ENCODE peak calls at places on chromosomes 5 and 9, in seven cellular contexts. A is fibroblast of mammary gland, J is AG09309, U is RWPE1, N is psoas muscle, B is Caco-2, L is neural crest cell. F is an unnamed sample.
A peak's percentile ranks its signal among the peaks of the same experiment; 100 is the strongest.

GRCh38 chr5:116576043-116576713 is 1.6 kb upstream of the SEMA6A start:
- DNase-seq in A (peak; percentile 50), J (peak; percentile 2), U (peak; percentile 66), N (peak; percentile 54), B (peak; percentile 43), L (peak; percentile 81), F (no peak)

GRCh38 chr9:93129286-93129685 is 4.8 kb downstream of the NINJ1 start:
- DNase-seq in A (no peak), J (no peak), U (no peak), N (no peak), B (no peak), L (no peak), F (no peak)

GRCh38 chr9:124399999-124400940 is 15.0 kb downstream of the PSMB7 start:
- DNase-seq in A (no peak), J (no peak), U (no peak), N (no peak), B (no peak), L (no peak), F (no peak)

GRCh38 chr5:115321309-115321708 is 24.9 kb upstream of the CCDC112 start:
- DNase-seq in A (peak; percentile 59), J (no peak), U (peak; percentile 52), N (no peak), B (no peak), L (no peak), F (no peak)

GRCh38 chr9:118929317-118929716 is 439.9 kb downstream of the BRINP1 start:
- DNase-seq in A (peak; percentile 85), J (peak; percentile 14), U (no peak), N (no peak), B (no peak), L (no peak), F (no peak)

GRCh38 chr9:122931851-122932199 is 513 bp upstream of the ZBTB26 start:
- DNase-seq in A (peak; percentile 28), J (no peak), U (no peak), N (no peak), B (no peak), L (no peak), F (no peak)

GRCh38 chr9:95284152-95284551 is 33.4 kb downstream of the FANCC start:
- DNase-seq in A (peak; percentile 78), J (peak; percentile 20), U (no peak), N (no peak), B (no peak), L (no peak), F (peak; percentile 77)

GRCh38 chr5:74632947-74633356 is 7.6 kb downstream of the ENC1 start:
- DNase-seq in A (peak; percentile 81), J (no peak), U (peak; percentile 81), N (no peak), B (peak; percentile 62), L (no peak), F (peak; percentile 26)

GRCh38 chr5:117682416-117682815 is 1107.8 kb upstream of the SEMA6A start:
- DNase-seq in A (no peak), J (no peak), U (no peak), N (no peak), B (no peak), L (no peak), F (no peak)

GRCh38 chr5:10702911-10703491 is 58.0 kb downstream of the DAP start:
- DNase-seq in A (peak; percentile 54), J (no peak), U (peak; percentile 71), N (no peak), B (no peak), L (no peak), F (no peak)

GRCh38 chr5:35158627-35159369 is 71.5 kb downstream of the PRLR start:
- DNase-seq in A (no peak), J (no peak), U (no peak), N (no peak), B (no peak), L (no peak), F (no peak)

GRCh38 chr5:35096933-35097332 is 49.2 kb upstream of the AGXT2 start:
- DNase-seq in A (no peak), J (no peak), U (no peak), N (no peak), B (no peak), L (no peak), F (no peak)

GRCh38 chr9:124593080-124594058 is 86.2 kb upstream of the NR5A1 start:
- DNase-seq in A (peak; percentile 28), J (no peak), U (no peak), N (no peak), B (no peak), L (peak; percentile 52), F (no peak)

GRCh38 chr9:120924698-120925534 is 1.7 kb downstream of the TRAF1 start:
- DNase-seq in A (no peak), J (no peak), U (no peak), N (no peak), B (no peak), L (no peak), F (no peak)

GRCh38 chr9:83220737-83221136 is 157.8 kb upstream of the RASEF start:
- DNase-seq in A (peak; percentile 67), J (peak; percentile 46), U (peak; percentile 55), N (no peak), B (no peak), L (no peak), F (no peak)

GRCh38 chr9:26675055-26675454 is 217.5 kb downstream of the CAAP1 start:
- DNase-seq in A (no peak), J (no peak), U (no peak), N (no peak), B (no peak), L (no peak), F (no peak)

GRCh38 chr5:84985148-84985547 is 600.5 kb upstream of the EDIL3 start:
- DNase-seq in A (no peak), J (no peak), U (no peak), N (no peak), B (no peak), L (no peak), F (no peak)

GRCh38 chr5:180606215-180606785 is 15.0 kb upstream of the SCGB3A1 start:
- DNase-seq in A (no peak), J (no peak), U (no peak), N (no peak), B (no peak), L (no peak), F (no peak)

DNA sequence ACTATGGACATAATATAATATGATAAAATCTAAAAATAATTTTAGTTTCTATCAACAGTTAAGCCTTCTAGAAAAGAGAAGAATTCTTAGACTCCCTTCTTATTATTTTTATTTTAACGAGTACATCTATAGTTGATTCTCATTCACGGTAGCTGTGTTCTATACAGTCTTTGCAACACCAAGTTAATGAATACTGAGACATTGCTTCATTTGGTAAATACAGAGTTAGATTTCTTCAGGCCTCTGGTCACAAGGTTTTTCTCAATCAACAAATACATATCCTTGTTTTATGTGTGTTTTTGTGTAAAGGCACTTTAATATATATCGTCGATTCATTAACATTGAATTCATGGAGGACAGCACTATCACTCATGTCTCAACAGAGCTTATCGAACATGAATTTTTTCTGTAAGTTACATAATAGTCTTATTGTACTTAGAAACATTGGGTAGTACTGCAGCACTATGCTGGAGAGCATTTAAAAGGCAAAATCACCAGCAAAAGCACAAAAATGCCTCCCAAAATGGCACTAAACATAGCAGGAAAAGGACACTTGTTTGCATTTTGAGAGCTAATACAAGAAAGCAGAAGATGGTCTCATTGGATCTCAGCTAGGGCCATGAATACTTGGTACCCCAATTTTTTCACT is 239.0 kb downstream of the FGF10 start:
- DNase-seq in A (no peak), J (no peak), U (no peak), N (no peak), B (no peak), L (no peak), F (no peak)
- TF ChIP-seq CTCF in A (no peak), J (no peak), U (no peak), N (no peak), B (no peak), L (no peak), F (no peak)

DNA sequence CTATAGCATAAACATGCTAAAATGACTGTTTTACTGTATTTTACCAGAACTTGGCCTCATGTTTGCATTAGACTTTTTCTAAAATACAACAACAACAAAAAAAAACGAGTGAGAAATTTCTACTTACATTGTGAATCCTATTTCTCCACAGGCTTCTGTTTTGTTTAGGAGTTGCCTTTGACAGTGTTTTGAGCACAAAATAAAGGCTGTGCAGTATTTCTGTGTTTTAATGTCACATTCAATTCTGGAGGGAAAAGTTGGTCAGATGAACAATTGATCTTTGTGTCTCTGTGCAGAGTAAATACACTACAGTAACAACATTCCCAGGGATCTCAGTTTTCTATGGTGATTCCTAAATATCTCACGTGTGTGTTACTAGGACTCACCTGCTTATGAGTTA is 131.1 kb downstream of the GPBP1 start:
- DNase-seq in A (no peak), J (no peak), U (no peak), N (no peak), B (no peak), L (no peak), F (no peak)
- TF ChIP-seq CTCF in A (no peak), J (no peak), U (no peak), N (no peak), B (no peak), L (no peak), F (no peak)

GRCh38 chr9:33722359-33722675 is 73.0 kb upstream of the PRSS3 start:
- DNase-seq in A (no peak), J (no peak), U (no peak), N (no peak), B (no peak), L (no peak), F (no peak)
- TF ChIP-seq CTCF in A (no peak), J (no peak), U (peak; percentile 85), N (no peak), B (no peak), L (peak; percentile 31), F (no peak)

DNA sequence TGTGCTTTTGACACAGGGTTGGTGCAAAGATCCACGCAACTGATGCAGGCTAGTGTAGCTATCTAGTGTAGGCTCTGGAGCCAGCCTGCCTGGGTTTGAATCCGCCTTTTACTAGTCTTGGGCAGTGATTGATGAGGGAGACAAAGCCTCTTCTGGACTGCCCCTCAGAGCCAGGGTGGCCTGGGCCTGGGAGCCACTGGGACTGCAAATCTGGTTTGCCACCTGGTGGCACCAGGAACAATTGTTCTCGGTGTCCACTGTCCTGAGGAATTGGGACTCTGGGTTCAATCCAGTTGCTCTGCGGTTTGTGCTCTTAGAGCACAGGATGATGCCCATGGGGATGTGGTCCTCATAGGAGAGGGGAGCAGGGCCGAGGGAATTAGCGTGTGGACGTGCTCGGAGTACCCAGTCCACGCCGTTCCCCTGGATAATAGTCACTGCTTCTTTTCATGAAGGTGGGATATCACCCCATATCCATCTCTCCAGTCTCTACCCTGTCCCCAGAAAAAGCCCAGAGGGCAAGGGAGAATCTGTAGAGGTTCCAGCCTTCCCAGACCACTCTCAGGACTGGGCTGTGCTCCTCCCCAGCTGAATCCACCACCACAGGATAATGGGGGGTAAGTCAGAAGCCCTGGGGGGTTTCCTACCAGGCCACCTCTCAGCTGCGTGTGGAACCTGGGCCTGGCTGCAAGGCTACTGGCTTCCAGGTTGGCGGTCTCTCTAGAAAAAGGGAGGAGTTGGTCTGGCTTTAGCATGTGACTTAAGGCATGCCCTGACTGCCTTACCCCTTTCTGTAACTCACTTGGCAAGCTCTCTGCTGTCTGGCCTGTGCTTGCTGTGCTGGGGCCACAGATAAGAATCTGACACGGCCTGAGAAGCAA is 1.9 kb downstream of the B4GALT7 start:
- DNase-seq in A (no peak), J (no peak), U (no peak), N (no peak), B (no peak), L (no peak), F (no peak)
- TF ChIP-seq CTCF in A (peak; percentile 4), J (no peak), U (no peak), N (peak; percentile 5), B (no peak), L (peak; percentile 27), F (no peak)

F was measured in AG04450.